ENCODE peak calls at places on chromosomes 11 and 22, in six cellular contexts. Z is upper lobe of right lung; L is breast epithelium; J is effector memory CD4-positive, alpha-beta T cell; P is right cardiac atrium; Y is adrenal gland. A is an unnamed sample.

GRCh38 chr11:72813740-72814138 is 472 bp upstream of the ATG16L2 start:
- DNase-seq in Y (peak; percentile 88), P (peak; percentile 94), J (no peak), Z (peak; percentile 95), L (peak; percentile 70), A (peak; percentile 76)

GRCh38 chr11:78268516-78269410 is 80.0 kb downstream of the USP35 start:
- DNase-seq in Y (peak; percentile 60), P (peak; percentile 84), Z (no peak), L (no peak), J (no peak), A (no peak)

GRCh38 chr11:119785131-119785530 is 56.1 kb upstream of the NECTIN1 start:
- DNase-seq in Z (no peak), L (no peak), J (no peak), Y (no peak), P (no peak), A (no peak)

GRCh38 chr22:46827781-46828180 is 65.3 kb downstream of the TBC1D22A start:
- DNase-seq in J (no peak), Z (no peak), P (no peak), L (no peak), Y (peak; percentile 42), A (no peak)

GRCh38 chr11:73126804-73127480 is 15.2 kb downstream of the FCHSD2 start:
- DNase-seq in J (no peak), L (no peak), Y (no peak), P (no peak), Z (no peak), A (no peak)

GRCh38 chr11:45173064-45173463 is 26.6 kb downstream of the PRDM11 start:
- DNase-seq in Z (no peak), J (no peak), L (no peak), Y (no peak), P (no peak), A (no peak)

GRCh38 chr22:29263791-29264216 is 4.0 kb downstream of the RHBDD3 start:
- DNase-seq in Y (peak; percentile 58), J (no peak), P (peak; percentile 45), L (no peak), Z (no peak), A (no peak)

GRCh38 chr22:38871360-38872171 is 450 bp downstream of the CBX6 start:
- DNase-seq in L (no peak), J (peak; percentile 21), P (peak; percentile 64), Z (no peak), Y (peak; percentile 66), A (peak; percentile 38)

GRCh38 chr11:69523453-69523852 is 42.0 kb downstream of the LINC01488 start:
- DNase-seq in Y (no peak), J (no peak), Z (peak; percentile 8), P (no peak), L (no peak), A (no peak)

GRCh38 chr11:67117667-67118058 is 1.4 kb upstream of the KDM2A start:
- DNase-seq in L (peak; percentile 51), Y (peak; percentile 58), Z (peak; percentile 78), J (peak; percentile 15), P (peak; percentile 79), A (peak; percentile 24)

GRCh38 chr11:122747358-122747757 is 90.9 kb upstream of the CRTAM start:
- DNase-seq in L (no peak), Y (no peak), P (no peak), J (no peak), Z (no peak), A (no peak)

GRCh38 chr22:25235547-25236290 is 16.3 kb downstream of the CRYBB2 start:
- DNase-seq in P (peak; percentile 87), Y (peak; percentile 91), L (peak; percentile 82), Z (peak; percentile 89), J (peak; percentile 1), A (peak; percentile 92)

GRCh38 chr11:21582791-21583190 is 610.1 kb upstream of the ANO5 start:
- DNase-seq in Z (no peak), P (no peak), L (no peak), Y (no peak), J (no peak), A (no peak)

DNA sequence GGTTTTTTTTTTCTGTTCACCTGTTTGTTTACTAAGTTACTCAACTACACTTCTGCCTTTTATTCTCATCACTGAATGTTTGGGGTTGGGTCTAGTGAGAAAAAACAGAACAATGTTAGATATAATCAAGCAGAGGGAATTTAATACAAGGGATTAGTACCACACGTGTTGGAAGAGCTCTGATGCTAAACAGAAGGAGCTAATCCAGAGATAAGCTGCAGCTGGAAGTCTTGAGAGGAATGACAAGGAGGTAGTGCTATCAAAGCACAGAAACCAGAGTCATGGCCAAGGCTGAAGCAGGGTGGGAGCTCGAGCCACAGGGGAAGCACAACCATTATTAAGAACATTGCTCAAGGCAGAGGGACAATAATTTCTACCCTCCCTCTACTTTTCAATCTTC is 604.1 kb upstream of the ANO5 start:
- DNase-seq in Y (no peak), L (no peak), Z (no peak), P (no peak), J (no peak), A (no peak)
- H3K4me1 ChIP-seq in Y (no peaks in the 10 kb centered on the region), L (no peaks in the 10 kb centered on the region), Z (no peaks in the 10 kb centered on the region), P (no peaks in the 10 kb centered on the region), J (no peaks in the 10 kb centered on the region), A (no peaks in the 10 kb centered on the region)

GRCh38 chr11:114156766-114157165 is 97.3 kb downstream of the ZBTB16 start:
- DNase-seq in L (no peak), J (no peak), Z (no peak), P (no peak), Y (no peak), A (no peak)

GRCh38 chr11:114159320-114159719 is 99.8 kb downstream of the ZBTB16 start:
- DNase-seq in Z (no peak), L (no peak), J (no peak), Y (no peak), P (no peak), A (no peak)

GRCh38 chr11:114158886-114159285 is 99.4 kb downstream of the ZBTB16 start:
- DNase-seq in P (no peak), Y (no peak), Z (no peak), L (no peak), J (no peak), A (no peak)

GRCh38 chr11:114156131-114156581 is 96.6 kb downstream of the ZBTB16 start:
- DNase-seq in J (no peak), P (no peak), Z (no peak), L (no peak), Y (no peak), A (no peak)

DNA sequence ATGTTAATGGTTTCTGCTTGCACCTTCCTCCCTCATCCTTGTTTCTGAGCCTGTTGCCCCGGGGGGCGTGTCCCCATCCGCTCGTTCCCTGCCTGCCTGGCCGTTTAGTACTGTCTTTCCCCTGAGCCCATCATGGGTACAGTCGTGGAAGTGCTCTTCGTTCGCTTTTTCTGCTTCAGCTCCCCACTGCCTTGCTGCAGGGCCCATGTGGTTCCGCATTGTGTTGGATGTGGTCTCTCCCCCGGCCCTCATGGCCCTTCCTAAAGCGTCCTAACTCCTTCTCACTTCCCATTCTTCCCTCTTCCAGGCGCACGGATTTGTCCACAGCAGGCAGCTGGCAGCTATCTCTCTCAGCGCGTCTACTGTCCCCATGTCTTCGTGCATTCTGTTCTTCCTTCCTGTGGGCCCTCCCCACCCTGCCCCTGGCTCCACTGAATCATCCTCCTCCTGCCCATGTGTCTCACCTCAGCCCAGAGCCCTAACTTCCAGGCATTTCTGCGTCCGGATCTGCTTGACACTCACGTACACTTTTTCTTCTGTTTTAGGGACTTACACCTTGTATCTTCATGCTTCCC is 98.1 kb downstream of the ZBTB16 start:
- DNase-seq in Z (no peak), Y (no peak), P (no peak), J (no peak), L (no peak), A (no peak)
- H3K4me1 ChIP-seq in Z (peaks cover 96% of the 10 kb centered on the region), Y (peaks cover 52% of the 10 kb centered on the region), P (peaks cover 81% of the 10 kb centered on the region), J (peaks cover 24% of the 10 kb centered on the region), L (peaks cover 81% of the 10 kb centered on the region), A (peaks cover 57% of the 10 kb centered on the region)

GRCh38 chr22:32820131-32820882 is 18.8 kb downstream of the TIMP3 start:
- DNase-seq in L (no peak), P (no peak), Z (peak; percentile 19), J (no peak), Y (no peak), A (no peak)

GRCh38 chr22:32818446-32819115 is 17.1 kb downstream of the TIMP3 start:
- DNase-seq in L (no peak), Z (no peak), Y (no peak), P (no peak), J (no peak), A (no peak)

GRCh38 chr22:32815943-32816342 is 14.4 kb downstream of the TIMP3 start:
- DNase-seq in Z (no peak), Y (no peak), P (peak; percentile 83), J (no peak), L (no peak), A (no peak)

GRCh38 chr22:32817137-32817536 is 15.6 kb downstream of the TIMP3 start:
- DNase-seq in P (no peak), L (no peak), J (no peak), Y (no peak), Z (no peak), A (no peak)

DNA sequence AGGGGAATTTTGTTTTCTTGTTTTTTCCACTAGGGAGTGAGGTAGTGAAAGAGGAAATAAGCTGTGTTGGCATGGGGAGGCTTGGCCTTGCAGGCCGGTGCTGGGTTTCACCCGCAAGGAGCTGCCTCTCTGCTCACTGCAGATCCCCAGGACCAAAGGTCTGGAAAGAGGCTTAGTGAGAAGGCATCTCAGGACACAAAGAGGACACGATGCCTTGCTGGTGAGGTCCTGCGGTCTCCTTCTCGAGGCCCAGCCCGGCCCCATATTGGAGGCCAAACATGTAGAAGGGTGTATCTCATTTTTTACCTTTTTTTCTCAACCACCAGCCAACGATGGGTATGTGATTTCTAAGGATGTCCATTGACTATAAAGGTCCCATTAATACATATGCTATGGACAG is 17.6 kb downstream of the TIMP3 start:
- DNase-seq in P (no peak), J (no peak), Z (peak; percentile 30), L (no peak), Y (no peak), A (no peak)
- H3K4me1 ChIP-seq in P (peaks cover 62% of the 10 kb centered on the region), J (no peaks in the 10 kb centered on the region), Z (peaks cover 74% of the 10 kb centered on the region), L (no peaks in the 10 kb centered on the region), Y (peaks cover 7% of the 10 kb centered on the region), A (no peaks in the 10 kb centered on the region)

GRCh38 chr11:117924631-117925170 is 4.5 kb downstream of the TMPRSS13 start:
- DNase-seq in P (no peak), Y (no peak), L (no peak), J (no peak), Z (no peak), A (no peak)

GRCh38 chr11:117927926-117928325 is 1.3 kb downstream of the TMPRSS13 start:
- DNase-seq in L (no peak), J (no peak), Y (no peak), Z (no peak), P (no peak), A (no peak)

GRCh38 chr11:117923275-117923674 is 5.9 kb downstream of the TMPRSS13 start:
- DNase-seq in Y (no peak), Z (no peak), P (no peak), J (no peak), L (peak; percentile 20), A (no peak)

GRCh38 chr11:117923773-117924172 is 5.4 kb downstream of the TMPRSS13 start:
- DNase-seq in P (no peak), Y (no peak), L (peak; percentile 25), Z (no peak), J (no peak), A (no peak)

GRCh38 chr11:117925198-117925925 is 3.8 kb downstream of the TMPRSS13 start:
- DNase-seq in L (peak; percentile 14), P (no peak), J (no peak), Z (no peak), Y (no peak), A (no peak)
- H3K4me1 ChIP-seq in L (no peaks in the 10 kb centered on the region), P (no peaks in the 10 kb centered on the region), J (peaks cover 12% of the 10 kb centered on the region), Z (peaks cover under 1% of the 10 kb centered on the region), Y (no peaks in the 10 kb centered on the region), A (no peaks in the 10 kb centered on the region)